ENCODE peak calls at places on chromosomes 13 and 19, in eight cellular contexts. One of them, this sample, is unnamed.

GRCh38 chr13:23748109-23748508 is 141.1 kb downstream of the MIPEP start:
- DNase-seq in fibroblast of lung: no peak
- DNase-seq in cardiac muscle cell: no peak
- DNase-seq in upper lobe of right lung: no peak
- DNase-seq in RWPE2: no peak
- DNase-seq in testis: no peak
- DNase-seq in adrenal gland: no peak
- DNase-seq in MM.1S: no peak
- DNase-seq in this sample: no peak

GRCh38 chr19:38210458-38210987 is 13.5 kb downstream of the DPF1 start:
- DNase-seq in fibroblast of lung: peak; percentile 17
- DNase-seq in cardiac muscle cell: peak; percentile 55
- DNase-seq in upper lobe of right lung: no peak
- DNase-seq in RWPE2: no peak
- DNase-seq in testis: peak; percentile 76
- DNase-seq in adrenal gland: no peak
- DNase-seq in MM.1S: no peak
- DNase-seq in this sample: no peak

GRCh38 chr19:2300533-2300932 is 7.4 kb downstream of the LINGO3 start:
- DNase-seq in fibroblast of lung: no peak
- DNase-seq in cardiac muscle cell: no peak
- DNase-seq in upper lobe of right lung: no peak
- DNase-seq in RWPE2: no peak
- DNase-seq in testis: no peak
- DNase-seq in adrenal gland: no peak
- DNase-seq in MM.1S: no peak
- DNase-seq in this sample: no peak

GRCh38 chr19:48051345-48052033 is 7.6 kb upstream of the CABP5 start:
- DNase-seq in fibroblast of lung: no peak
- DNase-seq in cardiac muscle cell: no peak
- DNase-seq in upper lobe of right lung: no peak
- DNase-seq in RWPE2: no peak
- DNase-seq in testis: no peak
- DNase-seq in adrenal gland: no peak
- DNase-seq in MM.1S: no peak
- DNase-seq in this sample: no peak

GRCh38 chr19:23415561-23416191 is 20.4 kb upstream of the ZNF91 start:
- DNase-seq in fibroblast of lung: peak; percentile 17
- DNase-seq in cardiac muscle cell: peak; percentile 12
- DNase-seq in upper lobe of right lung: peak; percentile 69
- DNase-seq in RWPE2: no peak
- DNase-seq in testis: peak; percentile 63
- DNase-seq in adrenal gland: no peak
- DNase-seq in MM.1S: no peak
- DNase-seq in this sample: peak; percentile 83

GRCh38 chr19:55870736-55871135 is 34.4 kb downstream of the NLRP4 start:
- DNase-seq in fibroblast of lung: no peak
- DNase-seq in cardiac muscle cell: no peak
- DNase-seq in upper lobe of right lung: no peak
- DNase-seq in RWPE2: no peak
- DNase-seq in testis: no peak
- DNase-seq in adrenal gland: no peak
- DNase-seq in MM.1S: no peak
- DNase-seq in this sample: no peak

GRCh38 chr13:72437458-72437857 is 290.0 kb downstream of the MZT1 start:
- DNase-seq in fibroblast of lung: peak; percentile 88
- DNase-seq in cardiac muscle cell: no peak
- DNase-seq in upper lobe of right lung: no peak
- DNase-seq in RWPE2: no peak
- DNase-seq in testis: no peak
- DNase-seq in adrenal gland: no peak
- DNase-seq in MM.1S: no peak
- DNase-seq in this sample: no peak

GRCh38 chr19:6041071-6041470 is 63.1 kb upstream of the RANBP3 start:
- DNase-seq in fibroblast of lung: no peak
- DNase-seq in cardiac muscle cell: no peak
- DNase-seq in upper lobe of right lung: no peak
- DNase-seq in RWPE2: no peak
- DNase-seq in testis: peak; percentile 9
- DNase-seq in adrenal gland: no peak
- DNase-seq in MM.1S: no peak
- DNase-seq in this sample: no peak

GRCh38 chr13:26456578-26457119 is 100.8 kb upstream of the WASF3 start:
- DNase-seq in fibroblast of lung: no peak
- DNase-seq in cardiac muscle cell: no peak
- DNase-seq in upper lobe of right lung: no peak
- DNase-seq in RWPE2: no peak
- DNase-seq in testis: no peak
- DNase-seq in adrenal gland: no peak
- DNase-seq in MM.1S: no peak
- DNase-seq in this sample: no peak

GRCh38 chr19:44747739-44748425 is 626 bp upstream of the BCL3 start:
- DNase-seq in fibroblast of lung: peak; percentile 70
- DNase-seq in cardiac muscle cell: peak; percentile 81
- DNase-seq in upper lobe of right lung: peak; percentile 89
- DNase-seq in RWPE2: peak; percentile 82
- DNase-seq in testis: peak; percentile 77
- DNase-seq in adrenal gland: peak; percentile 90
- DNase-seq in MM.1S: no peak
- DNase-seq in this sample: no peak

GRCh38 chr19:30222428-30222873 is 149.7 kb upstream of the ZNF536 start:
- DNase-seq in fibroblast of lung: no peak
- DNase-seq in cardiac muscle cell: no peak
- DNase-seq in upper lobe of right lung: no peak
- DNase-seq in RWPE2: no peak
- DNase-seq in testis: no peak
- DNase-seq in adrenal gland: peak; percentile 19
- DNase-seq in MM.1S: no peak
- DNase-seq in this sample: no peak

GRCh38 chr19:4722671-4723464 is 774 bp downstream of the DPP9 start:
- DNase-seq in fibroblast of lung: peak; percentile 73
- DNase-seq in cardiac muscle cell: peak; percentile 89
- DNase-seq in upper lobe of right lung: no peak
- DNase-seq in RWPE2: no peak
- DNase-seq in testis: peak; percentile 44
- DNase-seq in adrenal gland: peak; percentile 64
- DNase-seq in MM.1S: peak; percentile 50
- DNase-seq in this sample: no peak

GRCh38 chr13:96650301-96650886 is 343.9 kb downstream of the OXGR1 start:
- DNase-seq in fibroblast of lung: peak; percentile 88
- DNase-seq in cardiac muscle cell: peak; percentile 43
- DNase-seq in upper lobe of right lung: no peak
- DNase-seq in RWPE2: no peak
- DNase-seq in testis: no peak
- DNase-seq in adrenal gland: no peak
- DNase-seq in MM.1S: peak; percentile 25
- DNase-seq in this sample: no peak

GRCh38 chr13:112447761-112448603 is 71.8 kb downstream of the SPACA7 start:
- DNase-seq in fibroblast of lung: no peak
- DNase-seq in cardiac muscle cell: no peak
- DNase-seq in upper lobe of right lung: no peak
- DNase-seq in RWPE2: no peak
- DNase-seq in testis: no peak
- DNase-seq in adrenal gland: no peak
- DNase-seq in MM.1S: no peak
- DNase-seq in this sample: no peak

GRCh38 chr13:37685206-37685605 is 86.6 kb upstream of the POSTN start:
- DNase-seq in fibroblast of lung: peak; percentile 59
- DNase-seq in cardiac muscle cell: no peak
- DNase-seq in upper lobe of right lung: no peak
- DNase-seq in RWPE2: no peak
- DNase-seq in testis: no peak
- DNase-seq in adrenal gland: no peak
- DNase-seq in MM.1S: no peak
- DNase-seq in this sample: no peak

GRCh38 chr13:39105110-39105509 is 66.9 kb downstream of the NHLRC3 start:
- DNase-seq in fibroblast of lung: no peak
- DNase-seq in cardiac muscle cell: peak; percentile 32
- DNase-seq in upper lobe of right lung: no peak
- DNase-seq in RWPE2: no peak
- DNase-seq in testis: no peak
- DNase-seq in adrenal gland: peak; percentile 2
- DNase-seq in MM.1S: peak; percentile 29
- DNase-seq in this sample: no peak

GRCh38 chr19:17340302-17340870 is 3.0 kb downstream of the GTPBP3 start:
- DNase-seq in fibroblast of lung: no peak
- DNase-seq in cardiac muscle cell: no peak
- DNase-seq in upper lobe of right lung: no peak
- DNase-seq in RWPE2: no peak
- DNase-seq in testis: no peak
- DNase-seq in adrenal gland: peak; percentile 89
- DNase-seq in MM.1S: no peak
- DNase-seq in this sample: no peak

GRCh38 chr19:7348587-7349230 is at the start of gene ARHGEF18:
- DNase-seq in fibroblast of lung: no peak
- DNase-seq in cardiac muscle cell: no peak
- DNase-seq in upper lobe of right lung: peak; percentile 73
- DNase-seq in RWPE2: no peak
- DNase-seq in testis: no peak
- DNase-seq in adrenal gland: peak; percentile 40
- DNase-seq in MM.1S: no peak
- DNase-seq in this sample: no peak

GRCh38 chr19:44644391-44645016 is 794 bp downstream of the PVR start:
- DNase-seq in fibroblast of lung: peak; percentile 54
- DNase-seq in cardiac muscle cell: no peak
- DNase-seq in upper lobe of right lung: peak; percentile 68
- DNase-seq in RWPE2: no peak
- DNase-seq in testis: peak; percentile 55
- DNase-seq in adrenal gland: peak; percentile 63
- DNase-seq in MM.1S: no peak
- DNase-seq in this sample: no peak

GRCh38 chr13:37011002-37011401 is 10.4 kb downstream of the EXOSC8 start:
- DNase-seq in fibroblast of lung: peak; percentile 25
- DNase-seq in cardiac muscle cell: no peak
- DNase-seq in upper lobe of right lung: no peak
- DNase-seq in RWPE2: no peak
- DNase-seq in testis: no peak
- DNase-seq in adrenal gland: no peak
- DNase-seq in MM.1S: no peak
- DNase-seq in this sample: no peak

GRCh38 chr13:99605417-99606321 is 104.4 kb downstream of the TM9SF2 start:
- DNase-seq in fibroblast of lung: peak; percentile 13
- DNase-seq in cardiac muscle cell: peak; percentile 48
- DNase-seq in upper lobe of right lung: peak; percentile 72
- DNase-seq in RWPE2: no peak
- DNase-seq in testis: peak; percentile 61
- DNase-seq in adrenal gland: peak; percentile 54
- DNase-seq in MM.1S: peak; percentile 75
- DNase-seq in this sample: no peak

GRCh38 chr13:37681295-37682032 is 82.9 kb upstream of the POSTN start:
- DNase-seq in fibroblast of lung: peak; percentile 81
- DNase-seq in cardiac muscle cell: peak; percentile 84
- DNase-seq in upper lobe of right lung: no peak
- DNase-seq in RWPE2: no peak
- DNase-seq in testis: no peak
- DNase-seq in adrenal gland: no peak
- DNase-seq in MM.1S: no peak
- DNase-seq in this sample: no peak

GRCh38 chr13:85254641-85255040 is 544.6 kb downstream of the SLITRK6 start:
- DNase-seq in fibroblast of lung: no peak
- DNase-seq in cardiac muscle cell: no peak
- DNase-seq in upper lobe of right lung: no peak
- DNase-seq in RWPE2: no peak
- DNase-seq in testis: no peak
- DNase-seq in adrenal gland: no peak
- DNase-seq in MM.1S: no peak
- DNase-seq in this sample: no peak

GRCh38 chr19:7219056-7219455 is 75.2 kb downstream of the INSR start:
- DNase-seq in fibroblast of lung: no peak
- DNase-seq in cardiac muscle cell: no peak
- DNase-seq in upper lobe of right lung: no peak
- DNase-seq in RWPE2: no peak
- DNase-seq in testis: no peak
- DNase-seq in adrenal gland: no peak
- DNase-seq in MM.1S: no peak
- DNase-seq in this sample: no peak

GRCh38 chr13:80680786-80681366 is 339.9 kb upstream of the SPRY2 start:
- DNase-seq in fibroblast of lung: no peak
- DNase-seq in cardiac muscle cell: no peak
- DNase-seq in upper lobe of right lung: no peak
- DNase-seq in RWPE2: no peak
- DNase-seq in testis: no peak
- DNase-seq in adrenal gland: no peak
- DNase-seq in MM.1S: no peak
- DNase-seq in this sample: no peak

GRCh38 chr19:46326608-46327007 is 20.3 kb upstream of the PPP5C start:
- DNase-seq in fibroblast of lung: no peak
- DNase-seq in cardiac muscle cell: no peak
- DNase-seq in upper lobe of right lung: no peak
- DNase-seq in RWPE2: no peak
- DNase-seq in testis: no peak
- DNase-seq in adrenal gland: no peak
- DNase-seq in MM.1S: no peak
- DNase-seq in this sample: no peak
- H3K36me3 ChIP-seq in fibroblast of lung: no peaks in the 10 kb centered on the region
- H3K36me3 ChIP-seq in cardiac muscle cell: peaks cover 67% of the 10 kb centered on the region
- H3K36me3 ChIP-seq in upper lobe of right lung: peaks cover 64% of the 10 kb centered on the region
- H3K36me3 ChIP-seq in RWPE2: no peaks in the 10 kb centered on the region
- H3K36me3 ChIP-seq in testis: no peaks in the 10 kb centered on the region
- H3K36me3 ChIP-seq in adrenal gland: no peaks in the 10 kb centered on the region
- H3K36me3 ChIP-seq in MM.1S: no peaks in the 10 kb centered on the region
- H3K36me3 ChIP-seq in this sample: peaks cover 26% of the 10 kb centered on the region

DNA sequence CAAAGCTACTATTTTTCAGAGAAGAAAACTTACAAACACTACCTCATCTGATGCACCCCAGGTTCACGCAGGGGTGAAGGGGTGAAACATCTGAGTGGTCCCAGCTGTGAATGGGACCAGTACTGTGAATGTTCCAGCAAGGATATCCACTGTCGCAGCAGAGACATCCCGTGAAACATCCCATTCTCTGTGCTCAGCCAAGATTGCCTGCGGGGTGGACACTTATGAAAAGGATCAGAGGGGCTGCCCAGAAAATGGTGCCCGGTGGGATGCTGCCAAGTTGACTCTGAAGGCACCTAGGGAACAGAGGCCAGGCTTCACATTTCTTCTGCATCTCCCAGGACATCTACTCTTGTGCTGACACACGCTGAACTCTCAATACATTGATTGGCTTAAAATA is 15.9 kb downstream of the IRS2 start:
- DNase-seq in fibroblast of lung: no peak
- DNase-seq in cardiac muscle cell: no peak
- DNase-seq in upper lobe of right lung: no peak
- DNase-seq in RWPE2: no peak
- DNase-seq in testis: no peak
- DNase-seq in adrenal gland: no peak
- DNase-seq in MM.1S: no peak
- DNase-seq in this sample: no peak
- H3K36me3 ChIP-seq in fibroblast of lung: no peaks in the 10 kb centered on the region
- H3K36me3 ChIP-seq in cardiac muscle cell: no peaks in the 10 kb centered on the region
- H3K36me3 ChIP-seq in upper lobe of right lung: peaks cover 41% of the 10 kb centered on the region
- H3K36me3 ChIP-seq in RWPE2: peaks cover 76% of the 10 kb centered on the region
- H3K36me3 ChIP-seq in testis: no peaks in the 10 kb centered on the region
- H3K36me3 ChIP-seq in adrenal gland: no peaks in the 10 kb centered on the region
- H3K36me3 ChIP-seq in MM.1S: no peaks in the 10 kb centered on the region
- H3K36me3 ChIP-seq in this sample: no peaks in the 10 kb centered on the region

GRCh38 chr13:27643334-27644158 is 21.9 kb downstream of the POLR1D start:
- DNase-seq in fibroblast of lung: no peak
- DNase-seq in cardiac muscle cell: no peak
- DNase-seq in upper lobe of right lung: no peak
- DNase-seq in RWPE2: no peak
- DNase-seq in testis: no peak
- DNase-seq in adrenal gland: no peak
- DNase-seq in MM.1S: no peak
- DNase-seq in this sample: no peak
- H3K36me3 ChIP-seq in fibroblast of lung: no peaks in the 10 kb centered on the region
- H3K36me3 ChIP-seq in cardiac muscle cell: no peaks in the 10 kb centered on the region
- H3K36me3 ChIP-seq in upper lobe of right lung: peaks cover 8% of the 10 kb centered on the region
- H3K36me3 ChIP-seq in RWPE2: peaks cover 24% of the 10 kb centered on the region
- H3K36me3 ChIP-seq in testis: no peaks in the 10 kb centered on the region
- H3K36me3 ChIP-seq in adrenal gland: no peaks in the 10 kb centered on the region
- H3K36me3 ChIP-seq in MM.1S: no peaks in the 10 kb centered on the region
- H3K36me3 ChIP-seq in this sample: no peaks in the 10 kb centered on the region

GRCh38 chr13:77105051-77105450 is 78.1 kb upstream of the FBXL3 start:
- DNase-seq in fibroblast of lung: no peak
- DNase-seq in cardiac muscle cell: no peak
- DNase-seq in upper lobe of right lung: no peak
- DNase-seq in RWPE2: no peak
- DNase-seq in testis: no peak
- DNase-seq in adrenal gland: no peak
- DNase-seq in MM.1S: no peak
- DNase-seq in this sample: no peak
- H3K36me3 ChIP-seq in fibroblast of lung: no peaks in the 10 kb centered on the region
- H3K36me3 ChIP-seq in cardiac muscle cell: no peaks in the 10 kb centered on the region
- H3K36me3 ChIP-seq in upper lobe of right lung: peaks cover 4% of the 10 kb centered on the region
- H3K36me3 ChIP-seq in RWPE2: no peaks in the 10 kb centered on the region
- H3K36me3 ChIP-seq in testis: no peaks in the 10 kb centered on the region
- H3K36me3 ChIP-seq in adrenal gland: no peaks in the 10 kb centered on the region
- H3K36me3 ChIP-seq in MM.1S: no peaks in the 10 kb centered on the region
- H3K36me3 ChIP-seq in this sample: no peaks in the 10 kb centered on the region

This sample was measured in iPS DF 6.9.